ENCODE peak calls at places on chromosome 4, in ten cellular contexts. X is suprapubic skin, N is right cardiac atrium, I is sigmoid colon, L is adrenal gland, E is GM12878, D is aorta, A is breast epithelium, H is MM.1S, V is ascending aorta. W is an unnamed sample.

GRCh38 chr4:173666-174314 is 49.5 kb downstream of the ZNF718 start:
- DNase-seq in X (no peak), N (no peak), I (no peak), L (no peak), E (no peak), D (no peak), A (no peak), H (no peak), V (no peak), W (no peak)

GRCh38 chr4:99763635-99764101 is 53.0 kb upstream of the DAPP1 start:
- DNase-seq in X (no peak), N (no peak), I (no peak), L (peak; percentile 83), E (no peak), D (no peak), A (no peak), H (no peak), V (no peak), W (no peak)

GRCh38 chr4:77773101-77773500 is 46.1 kb downstream of the CNOT6L start:
- DNase-seq in X (no peak), N (no peak), I (no peak), L (no peak), E (no peak), D (no peak), A (no peak), H (no peak), V (no peak), W (no peak)

GRCh38 chr4:37666625-37667071 is 19.5 kb downstream of the RELL1 start:
- DNase-seq in X (no peak), N (peak; percentile 57), I (no peak), L (peak; percentile 56), E (no peak), D (no peak), A (peak; percentile 42), H (no peak), V (no peak), W (no peak)

GRCh38 chr4:132642196-132642817 is 506.8 kb upstream of the PCDH10 start:
- DNase-seq in X (no peak), N (no peak), I (no peak), L (peak; percentile 9), E (peak; percentile 3), D (no peak), A (no peak), H (peak; percentile 65), V (no peak), W (peak; percentile 76)

GRCh38 chr4:140996757-140997156 is 136.5 kb downstream of the RNF150 start:
- DNase-seq in X (no peak), N (no peak), I (no peak), L (no peak), E (no peak), D (no peak), A (no peak), H (no peak), V (no peak), W (no peak)

GRCh38 chr4:165439344-165439743 is 60.5 kb downstream of the CPE start:
- DNase-seq in X (no peak), N (no peak), I (no peak), L (no peak), E (no peak), D (no peak), A (no peak), H (no peak), V (no peak), W (no peak)

GRCh38 chr4:118770741-118771187 is 65.2 kb downstream of the SEC24D start:
- DNase-seq in X (no peak), N (no peak), I (no peak), L (no peak), E (no peak), D (no peak), A (no peak), H (no peak), V (no peak), W (no peak)

GRCh38 chr4:88919056-88919455 is 137.9 kb downstream of the FAM13A start:
- DNase-seq in X (no peak), N (no peak), I (no peak), L (no peak), E (no peak), D (no peak), A (no peak), H (no peak), V (no peak), W (no peak)

GRCh38 chr4:33626242-33626641 is 2618.1 kb downstream of the ARAP2 start:
- DNase-seq in X (no peak), N (no peak), I (no peak), L (no peak), E (no peak), D (no peak), A (no peak), H (no peak), V (no peak), W (no peak)

GRCh38 chr4:113732923-113733527 is 28.5 kb downstream of the CAMK2D start:
- DNase-seq in X (no peak), N (no peak), I (no peak), L (no peak), E (no peak), D (no peak), A (no peak), H (peak; percentile 21), V (no peak), W (no peak)

GRCh38 chr4:168437192-168437938 is 42.9 kb downstream of the DDX60L start:
- DNase-seq in X (no peak), N (no peak), I (no peak), L (no peak), E (no peak), D (no peak), A (no peak), H (no peak), V (no peak), W (no peak)

GRCh38 chr4:32775049-32775448 is 2054.9 kb downstream of the PCDH7 start:
- DNase-seq in X (no peak), N (no peak), I (no peak), L (no peak), E (no peak), D (no peak), A (no peak), H (no peak), V (no peak), W (peak; percentile 57)

GRCh38 chr4:112029642-112030235 is 115.5 kb upstream of the FAM241A start:
- DNase-seq in X (no peak), N (no peak), I (no peak), L (no peak), E (no peak), D (no peak), A (no peak), H (no peak), V (no peak), W (peak; percentile 14)

GRCh38 chr4:7868892-7869471 is 70.7 kb downstream of the AFAP1 start:
- DNase-seq in X (no peak), N (no peak), I (no peak), L (no peak), E (no peak), D (no peak), A (no peak), H (no peak), V (no peak), W (no peak)
- H3K4me1 ChIP-seq in X (peaks cover 19% of the 10 kb centered on the region), N (peaks cover 7% of the 10 kb centered on the region), I (no peaks in the 10 kb centered on the region), L (no peaks in the 10 kb centered on the region), E (no peaks in the 10 kb centered on the region), D (peaks cover 3% of the 10 kb centered on the region), A (no peaks in the 10 kb centered on the region), H (no peaks in the 10 kb centered on the region), V (peaks cover 13% of the 10 kb centered on the region), W (no peaks in the 10 kb centered on the region)

GRCh38 chr4:6891436-6892170 is 18.0 kb upstream of the TBC1D14 start:
- DNase-seq in X (no peak), N (no peak), I (no peak), L (no peak), E (no peak), D (no peak), A (no peak), H (no peak), V (no peak), W (no peak)
- H3K4me3 ChIP-seq in X (peak overlapping the region; percentile 21), N (no peak overlapping the region), I (no peak overlapping the region), L (no peak overlapping the region), E (no peak overlapping the region), D (no peak overlapping the region), A (no peak overlapping the region), H (no peak overlapping the region), V (no peak overlapping the region), W (no peak overlapping the region)

GRCh38 chr4:87017580-87018061 is 82.8 kb downstream of the AFF1 start:
- DNase-seq in X (no peak), N (no peak), I (no peak), L (no peak), E (no peak), D (no peak), A (no peak), H (no peak), V (no peak), W (no peak)
- H3K4me1 ChIP-seq in X (peaks cover 67% of the 10 kb centered on the region), N (peaks cover 14% of the 10 kb centered on the region), I (no peaks in the 10 kb centered on the region), L (peaks cover 83% of the 10 kb centered on the region), E (peaks cover 46% of the 10 kb centered on the region), D (peaks cover 2% of the 10 kb centered on the region), A (peaks cover 14% of the 10 kb centered on the region), H (peaks cover 34% of the 10 kb centered on the region), V (peaks cover 34% of the 10 kb centered on the region), W (peaks cover 26% of the 10 kb centered on the region)

GRCh38 chr4:158824425-158825274 is 55.8 kb downstream of the FNIP2 start:
- DNase-seq in X (no peak), N (peak; percentile 62), I (no peak), L (no peak), E (no peak), D (no peak), A (no peak), H (no peak), V (no peak), W (no peak)
- H3K4me3 ChIP-seq in X (no peak overlapping the region), N (no peak overlapping the region), I (no peak overlapping the region), L (no peak overlapping the region), E (no peak overlapping the region), D (no peak overlapping the region), A (no peak overlapping the region), H (no peak overlapping the region), V (peak overlapping the region; percentile 19), W (no peak overlapping the region)

DNA sequence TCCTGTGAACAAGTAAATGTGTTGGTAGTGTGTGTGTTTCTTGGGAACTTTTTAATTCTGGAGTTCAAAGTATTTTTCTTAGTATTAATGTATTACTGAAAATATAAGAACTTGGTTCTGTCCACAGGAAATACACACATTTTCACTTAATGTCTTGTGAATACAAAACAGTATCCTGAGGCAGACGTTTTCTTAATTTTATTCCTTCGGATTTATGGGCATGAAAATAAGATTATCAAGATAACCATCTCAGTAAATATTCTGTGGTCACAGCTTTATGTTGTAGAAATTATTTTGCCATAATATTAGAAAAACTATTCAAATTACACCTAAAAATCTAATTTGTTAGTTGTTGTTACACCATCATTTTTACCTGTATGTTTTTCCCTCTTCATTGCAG is 29.8 kb downstream of the NFKB1 start:
- DNase-seq in X (no peak), N (no peak), I (no peak), L (no peak), E (no peak), D (no peak), A (no peak), H (no peak), V (no peak), W (no peak)
- H3K4me1 ChIP-seq in X (peaks cover 26% of the 10 kb centered on the region), N (peaks cover 2% of the 10 kb centered on the region), I (no peaks in the 10 kb centered on the region), L (peaks cover 7% of the 10 kb centered on the region), E (peaks cover 29% of the 10 kb centered on the region), D (no peaks in the 10 kb centered on the region), A (no peaks in the 10 kb centered on the region), H (peaks cover 22% of the 10 kb centered on the region), V (no peaks in the 10 kb centered on the region), W (peaks cover 16% of the 10 kb centered on the region)

W was measured in neural progenitor cell.